ENCODE peak calls at places on chromosomes 4 and X, in eight cellular contexts. One of them, this sample, is unnamed.

GRCh38 chr4:56200275-56200674 is 187.0 kb downstream of the AASDH start:
- DNase-seq in GM12878: no peak
- DNase-seq in neural progenitor cell: no peak
- DNase-seq in HCT116: no peak
- DNase-seq in hepatocyte: no peak
- DNase-seq in fibroblast of lung: peak
- DNase-seq in PC-9: no peak
- DNase-seq in SK-N-SH: no peak
- DNase-seq in this sample: peak

GRCh38 chr4:20251796-20252655 is at the start of gene SLIT2:
- DNase-seq in GM12878: no peak
- DNase-seq in neural progenitor cell: peak
- DNase-seq in HCT116: peak
- DNase-seq in hepatocyte: peak
- DNase-seq in fibroblast of lung: peak
- DNase-seq in PC-9: no peak
- DNase-seq in SK-N-SH: peak
- DNase-seq in this sample: peak

GRCh38 chr4:131381055-131381454 is 1768.0 kb upstream of the PCDH10 start:
- DNase-seq in GM12878: no peak
- DNase-seq in neural progenitor cell: no peak
- DNase-seq in HCT116: no peak
- DNase-seq in hepatocyte: no peak
- DNase-seq in fibroblast of lung: no peak
- DNase-seq in PC-9: no peak
- DNase-seq in SK-N-SH: no peak
- DNase-seq in this sample: no peak

GRCh38 chrX:143781103-143781502 is 60.6 kb upstream of the SPANXN2 start:
- DNase-seq in GM12878: no peak
- DNase-seq in neural progenitor cell: no peak
- DNase-seq in HCT116: no peak
- DNase-seq in hepatocyte: peak
- DNase-seq in fibroblast of lung: peak
- DNase-seq in PC-9: no peak
- DNase-seq in SK-N-SH: no peak
- DNase-seq in this sample: peak

GRCh38 chr4:150683775-150684350 is 101.9 kb downstream of the MAB21L2 start:
- DNase-seq in GM12878: no peak
- DNase-seq in neural progenitor cell: peak
- DNase-seq in HCT116: no peak
- DNase-seq in hepatocyte: no peak
- DNase-seq in fibroblast of lung: no peak
- DNase-seq in PC-9: no peak
- DNase-seq in SK-N-SH: no peak
- DNase-seq in this sample: no peak

GRCh38 chr4:20538922-20539321 is 161.3 kb upstream of the PACRGL start:
- DNase-seq in GM12878: no peak
- DNase-seq in neural progenitor cell: no peak
- DNase-seq in HCT116: no peak
- DNase-seq in hepatocyte: no peak
- DNase-seq in fibroblast of lung: no peak
- DNase-seq in PC-9: no peak
- DNase-seq in SK-N-SH: no peak
- DNase-seq in this sample: no peak

GRCh38 chr4:71187399-71188196 is 151.2 kb upstream of the SLC4A4 start:
- DNase-seq in GM12878: no peak
- DNase-seq in neural progenitor cell: peak
- DNase-seq in HCT116: no peak
- DNase-seq in hepatocyte: peak
- DNase-seq in fibroblast of lung: peak
- DNase-seq in PC-9: no peak
- DNase-seq in SK-N-SH: no peak
- DNase-seq in this sample: peak

GRCh38 chrX:107204063-107204605 is 2.1 kb downstream of the NUP62CL start:
- DNase-seq in GM12878: no peak
- DNase-seq in neural progenitor cell: peak
- DNase-seq in HCT116: no peak
- DNase-seq in hepatocyte: peak
- DNase-seq in fibroblast of lung: no peak
- DNase-seq in PC-9: no peak
- DNase-seq in SK-N-SH: no peak
- DNase-seq in this sample: no peak

GRCh38 chr4:75490155-75490554 is 24.0 kb downstream of the RCHY1 start:
- DNase-seq in GM12878: no peak
- DNase-seq in neural progenitor cell: peak
- DNase-seq in HCT116: no peak
- DNase-seq in hepatocyte: peak
- DNase-seq in fibroblast of lung: peak
- DNase-seq in PC-9: no peak
- DNase-seq in SK-N-SH: no peak
- DNase-seq in this sample: peak

GRCh38 chr4:169915545-169915944 is 110.7 kb downstream of the MFAP3L start:
- DNase-seq in GM12878: no peak
- DNase-seq in neural progenitor cell: no peak
- DNase-seq in HCT116: no peak
- DNase-seq in hepatocyte: no peak
- DNase-seq in fibroblast of lung: no peak
- DNase-seq in PC-9: no peak
- DNase-seq in SK-N-SH: no peak
- DNase-seq in this sample: no peak
- H2AFZ ChIP-seq in GM12878: no peak
- H2AFZ ChIP-seq in neural progenitor cell: no peak
- H2AFZ ChIP-seq in HCT116: no peak
- H2AFZ ChIP-seq in hepatocyte: no peak
- H2AFZ ChIP-seq in fibroblast of lung: no peak
- H2AFZ ChIP-seq in PC-9: no peak
- H2AFZ ChIP-seq in SK-N-SH: no peak
- H2AFZ ChIP-seq in this sample: no peak

GRCh38 chrX:101685923-101686322 is 26.3 kb upstream of the ARMCX2 start:
- DNase-seq in GM12878: no peak
- DNase-seq in neural progenitor cell: peak
- DNase-seq in HCT116: no peak
- DNase-seq in hepatocyte: no peak
- DNase-seq in fibroblast of lung: peak
- DNase-seq in PC-9: no peak
- DNase-seq in SK-N-SH: no peak
- DNase-seq in this sample: no peak
- TF ChIP-seq CTCF in GM12878: no peak
- TF ChIP-seq CTCF in neural progenitor cell: no peak
- TF ChIP-seq CTCF in HCT116: no peak
- TF ChIP-seq CTCF in hepatocyte: no peak
- TF ChIP-seq CTCF in fibroblast of lung: no peak
- TF ChIP-seq CTCF in PC-9: no peak
- TF ChIP-seq CTCF in SK-N-SH: no peak
- TF ChIP-seq CTCF in this sample: no peak

DNA sequence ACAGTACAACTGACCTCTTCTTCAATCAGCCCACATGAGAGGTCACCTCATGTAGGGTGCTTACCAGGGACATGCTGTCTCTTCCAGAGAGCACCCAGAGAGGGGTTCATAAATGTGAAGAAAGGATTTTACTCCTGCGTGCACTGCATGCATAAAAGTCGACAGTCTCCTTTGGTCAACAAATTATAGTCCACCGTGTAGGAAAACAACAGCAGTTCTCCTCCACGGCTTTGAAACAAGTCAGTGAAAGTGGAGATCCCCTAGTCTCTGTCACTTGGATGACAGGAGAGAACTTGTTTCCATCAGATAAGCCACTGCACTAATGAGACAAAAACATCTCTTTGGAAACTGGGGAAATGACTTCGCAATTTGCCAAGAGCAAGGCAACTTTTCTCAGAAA is 9.7 kb downstream of the UNC5C start:
- DNase-seq in GM12878: no peak
- DNase-seq in neural progenitor cell: no peak
- DNase-seq in HCT116: no peak
- DNase-seq in hepatocyte: no peak
- DNase-seq in fibroblast of lung: no peak
- DNase-seq in PC-9: no peak
- DNase-seq in SK-N-SH: no peak
- DNase-seq in this sample: no peak
- H2AFZ ChIP-seq in GM12878: no peak
- H2AFZ ChIP-seq in neural progenitor cell: peak
- H2AFZ ChIP-seq in HCT116: no peak
- H2AFZ ChIP-seq in hepatocyte: no peak
- H2AFZ ChIP-seq in fibroblast of lung: no peak
- H2AFZ ChIP-seq in PC-9: no peak
- H2AFZ ChIP-seq in SK-N-SH: peak
- H2AFZ ChIP-seq in this sample: no peak

DNA sequence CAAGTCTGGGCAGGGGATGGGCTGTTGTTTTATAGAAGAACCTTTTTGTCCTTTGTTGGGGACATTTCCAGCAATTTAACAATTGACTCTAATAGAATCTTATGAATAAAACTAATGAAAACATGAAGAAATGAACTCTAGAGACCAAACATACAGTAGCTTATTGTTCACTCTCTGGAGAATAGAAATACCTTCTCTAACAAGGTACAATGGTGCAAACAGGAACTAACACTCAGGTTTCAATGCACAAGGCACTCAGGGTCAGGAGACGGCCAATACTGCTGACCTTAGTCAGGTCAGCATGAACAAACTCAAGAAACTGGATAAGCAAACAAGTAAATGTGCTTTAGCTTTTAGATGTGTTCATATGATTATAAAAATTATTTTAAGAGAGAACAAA is 39.6 kb upstream of the FBXW7 start:
- DNase-seq in GM12878: no peak
- DNase-seq in neural progenitor cell: no peak
- DNase-seq in HCT116: no peak
- DNase-seq in hepatocyte: no peak
- DNase-seq in fibroblast of lung: no peak
- DNase-seq in PC-9: no peak
- DNase-seq in SK-N-SH: no peak
- DNase-seq in this sample: no peak
- TF ChIP-seq CTCF in GM12878: no peak
- TF ChIP-seq CTCF in neural progenitor cell: no peak
- TF ChIP-seq CTCF in HCT116: no peak
- TF ChIP-seq CTCF in hepatocyte: no peak
- TF ChIP-seq CTCF in fibroblast of lung: no peak
- TF ChIP-seq CTCF in PC-9: no peak
- TF ChIP-seq CTCF in SK-N-SH: no peak
- TF ChIP-seq CTCF in this sample: no peak

This sample was measured in PC-3.